ENCODE peak calls at places on chromosome 14, in nine cellular contexts. A is Daoy; Y is GM12891; S is Ammon's horn; Z is GM19239; D is activated T-helper 9 cell treated with anti-CD3 and anti-CD28 coated beads, Interleukin-2, amount 50 U/mL, for 16 hours; I is amniotic epithelial cell; O is endothelial cell; L is GM03348. H is an unnamed sample.

GRCh38 chr14:89117017-89117416 is 292.6 kb downstream of the TTC8 start:
- DNase-seq in O (no peak), A (no peak), I (no peak), S (no peak), L (no peak), D (no peak), Y (no peak), Z (no peak), H (no peak)

GRCh38 chr14:93654599-93654998 is 133.7 kb downstream of the PRIMA1 start:
- DNase-seq in Y (no peak), L (no peak), O (no peak), A (no peak), S (no peak), D (no peak), Z (no peak), I (no peak), H (no peak)

GRCh38 chr14:46259536-46259935 is 392.0 kb downstream of the RPL10L start:
- DNase-seq in L (no peak), O (no peak), Z (no peak), A (no peak), I (no peak), Y (no peak), D (no peak), S (no peak), H (no peak)

GRCh38 chr14:89078021-89078676 is 253.7 kb downstream of the TTC8 start:
- DNase-seq in I (no peak), A (no peak), D (no peak), S (peak), Z (no peak), L (no peak), O (no peak), Y (no peak), H (no peak)

GRCh38 chr14:66247662-66248061 is 238.5 kb upstream of the CCDC196 start:
- DNase-seq in D (no peak), I (no peak), O (no peak), A (no peak), L (peak), S (no peak), Z (no peak), Y (no peak), H (no peak)

GRCh38 chr14:31712244-31713127 is 151.3 kb downstream of the NUBPL start:
- DNase-seq in A (no peak), S (no peak), O (no peak), I (no peak), Y (no peak), D (no peak), L (no peak), Z (no peak), H (no peak)

GRCh38 chr14:104075530-104076151 is 9.9 kb upstream of the ASPG start:
- DNase-seq in L (no peak), Z (no peak), S (no peak), A (no peak), D (no peak), O (peak), I (no peak), Y (no peak), H (peak)

GRCh38 chr14:51014086-51014485 is 69.8 kb upstream of the PYGL start:
- DNase-seq in Z (no peak), L (peak), O (no peak), A (peak), I (peak), D (no peak), Y (no peak), S (peak), H (no peak)

GRCh38 chr14:31277085-31277484 is 69.5 kb upstream of the HECTD1 start:
- DNase-seq in S (no peak), D (no peak), I (no peak), L (no peak), A (no peak), O (no peak), Z (no peak), Y (no peak), H (no peak)

GRCh38 chr14:81534510-81535074 is 939 bp upstream of the SEL1L start:
- DNase-seq in Y (no peak), S (no peak), D (no peak), I (no peak), O (no peak), Z (no peak), L (no peak), A (no peak), H (peak)

GRCh38 chr14:50040401-50040775 is 76.0 kb downstream of the VCPKMT start:
- DNase-seq in S (no peak), Y (no peak), I (peak), Z (peak), D (no peak), L (peak), A (peak), O (no peak), H (no peak)

GRCh38 chr14:54105898-54106297 is 149.3 kb upstream of the BMP4 start:
- DNase-seq in I (no peak), D (no peak), S (no peak), O (no peak), Z (no peak), A (no peak), Y (no peak), L (no peak), H (no peak)

GRCh38 chr14:54572316-54572715 is 5.4 kb downstream of the SAMD4A start:
- DNase-seq in S (no peak), A (peak), Z (no peak), I (peak), Y (no peak), D (no peak), L (no peak), O (peak), H (no peak)

GRCh38 chr14:66509874-66510273 is 1.9 kb downstream of the GPHN start:
- DNase-seq in I (no peak), Z (no peak), S (no peak), D (no peak), O (no peak), Y (no peak), L (peak), A (no peak), H (no peak)

GRCh38 chr14:42629553-42629952 is 1022.9 kb downstream of the LRFN5 start:
- DNase-seq in A (no peak), Y (no peak), D (no peak), I (no peak), S (no peak), L (no peak), Z (no peak), O (no peak), H (no peak)

GRCh38 chr14:100442036-100442435 is 118.9 kb downstream of the SLC25A47 start:
- DNase-seq in A (no peak), S (no peak), O (no peak), Z (no peak), I (no peak), D (no peak), Y (no peak), L (no peak), H (no peak)

GRCh38 chr14:103129301-103130016 is 6.2 kb downstream of the TNFAIP2 start:
- DNase-seq in L (no peak), D (no peak), Z (peak), A (peak), I (no peak), O (no peak), S (no peak), Y (no peak), H (no peak)

GRCh38 chr14:56271988-56272387 is 153.8 kb downstream of the PELI2 start:
- DNase-seq in O (no peak), S (no peak), Y (no peak), A (peak), I (peak), L (peak), Z (no peak), D (no peak), H (no peak)

GRCh38 chr14:99760817-99761216 is 32.4 kb upstream of the EML1 start:
- DNase-seq in S (no peak), D (no peak), Z (no peak), O (no peak), Y (no peak), A (no peak), L (no peak), I (no peak), H (no peak)

GRCh38 chr14:22071001-22071400 is 397.4 kb upstream of the OR4E1 start:
- DNase-seq in D (peak), L (no peak), I (no peak), O (no peak), A (peak), S (no peak), Y (no peak), Z (no peak), H (no peak)

GRCh38 chr14:27090716-27091115 is 492.9 kb upstream of the NOVA1 start:
- DNase-seq in A (no peak), L (no peak), D (no peak), Z (no peak), I (no peak), Y (no peak), O (no peak), S (no peak), H (no peak)

GRCh38 chr14:50756300-50756699 is 74.7 kb downstream of the NIN start:
- DNase-seq in L (no peak), O (no peak), A (no peak), Y (no peak), S (no peak), I (no peak), D (no peak), Z (no peak), H (no peak)

GRCh38 chr14:20801726-20802125 is 918 bp downstream of the RNASE1 start:
- DNase-seq in Y (no peak), L (no peak), I (no peak), A (peak), Z (no peak), S (peak), O (no peak), D (no peak), H (no peak)

H was measured in stimulated activated effector memory CD8-positive, alpha-beta T cell treated with anti-CD3 and anti-CD28 coated beads, Interleukin-12 subunit alpha, Interleukin-12 subunit beta, amount 100 ng/mL, for 72 hours.